ENCODE peak calls at places on chromosome 2, in eight cellular contexts. S is activated CD4-positive, alpha-beta T cell treated with anti-CD3 and anti-CD28 coated beads, Interleukin-2, amount 50 U/mL, for 24 hours; U is erythroblast; M is HT1080; B is activated effector memory CD4-positive, alpha-beta T cell treated with Interleukin-2 at 50 U/mL for 16 hours; W is stimulated activated CD8-positive, alpha-beta memory T cell treated with anti-CD3 and anti-CD28 coated beads, Interleukin-15, amount 100 ng/mL, for 48 hours; Q is HuH-7.5; Y is fibroblast of the conjunctiva. L is an unnamed sample.

GRCh38 chr2:68689553-68690537 is 44.8 kb upstream of the ARHGAP25 start:
- DNase-seq in Q (no peak), M (no peak), B (no peak), S (peak), Y (no peak), U (no peak), W (no peak), L (no peak)

GRCh38 chr2:88709117-88709739 is 17.8 kb downstream of the RPIA start:
- DNase-seq in W (no peak), M (peak), Y (peak), Q (no peak), S (no peak), U (no peak), B (no peak), L (no peak)

GRCh38 chr2:118942012-118942411 is at the start of gene MARCO:
- DNase-seq in B (no peak), Q (no peak), M (no peak), Y (no peak), U (no peak), S (no peak), W (no peak), L (no peak)

GRCh38 chr2:43175187-43175490 is 51.3 kb downstream of the ZFP36L2 start:
- DNase-seq in S (no peak), W (no peak), Y (no peak), M (no peak), B (no peak), U (peak), Q (no peak), L (no peak)

GRCh38 chr2:164992818-164993217 is 37.5 kb upstream of the SLC38A11 start:
- DNase-seq in M (peak), Q (no peak), Y (peak), S (peak), B (no peak), U (peak), W (no peak), L (peak)

GRCh38 chr2:161206491-161207032 is 46.3 kb downstream of the TANK start:
- DNase-seq in Y (no peak), M (no peak), U (no peak), W (no peak), S (no peak), Q (no peak), B (no peak), L (no peak)

GRCh38 chr2:144181006-144181405 is 338.9 kb downstream of the ZEB2 start:
- DNase-seq in U (peak), B (no peak), W (no peak), Y (peak), M (no peak), Q (no peak), S (no peak), L (no peak)

GRCh38 chr2:103174711-103175110 is 412.9 kb downstream of the TMEM182 start:
- DNase-seq in M (peak), Q (no peak), U (no peak), B (no peak), S (no peak), Y (no peak), W (no peak), L (peak)

GRCh38 chr2:170530284-170530745 is 184.8 kb upstream of the SP5 start:
- DNase-seq in M (peak), S (no peak), W (no peak), U (no peak), B (no peak), Y (peak), Q (peak), L (peak)

GRCh38 chr2:168116448-168116847 is 130.9 kb downstream of the STK39 start:
- DNase-seq in W (no peak), Q (no peak), B (no peak), U (no peak), S (no peak), M (no peak), Y (no peak), L (no peak)

GRCh38 chr2:199309973-199310372 is 147.8 kb downstream of the SATB2 start:
- DNase-seq in Q (no peak), U (no peak), M (no peak), Y (no peak), B (no peak), W (no peak), S (no peak), L (no peak)

GRCh38 chr2:240603846-240604245 is 17.3 kb downstream of the CAPN10 start:
- DNase-seq in W (no peak), S (no peak), Q (peak), B (no peak), Y (no peak), U (no peak), M (no peak), L (no peak)

GRCh38 chr2:241156997-241157441 is 6.8 kb downstream of the PPP1R7 start:
- DNase-seq in U (no peak), B (no peak), W (no peak), M (no peak), S (no peak), Y (no peak), Q (no peak), L (no peak)

GRCh38 chr2:48605482-48606175 is 12.0 kb upstream of the GTF2A1L start:
- DNase-seq in M (no peak), Y (no peak), U (peak), S (no peak), Q (no peak), B (no peak), W (no peak), L (no peak)

GRCh38 chr2:172710584-172711024 is 25.0 kb upstream of the RAPGEF4 start:
- DNase-seq in M (peak), Q (peak), Y (peak), W (no peak), S (peak), B (no peak), U (peak), L (peak)

GRCh38 chr2:25491966-25492532 is 150.3 kb upstream of the DNMT3A start:
- DNase-seq in Y (no peak), M (no peak), U (no peak), B (no peak), S (no peak), W (no peak), Q (no peak), L (no peak)

GRCh38 chr2:181998045-181998444 is 12.4 kb downstream of the PPP1R1C start:
- DNase-seq in Y (no peak), M (peak), B (no peak), S (no peak), W (no peak), U (no peak), Q (no peak), L (no peak)

GRCh38 chr2:216109962-216110614 is 940 bp downstream of the XRCC5 start:
- DNase-seq in M (peak), U (peak), S (no peak), Y (peak), B (no peak), Q (no peak), W (no peak), L (no peak)

GRCh38 chr2:126771501-126772195 is 115.7 kb downstream of the GYPC start:
- DNase-seq in Y (no peak), Q (no peak), U (no peak), S (no peak), M (no peak), B (no peak), W (no peak), L (no peak)

GRCh38 chr2:197954328-197954727 is 149.9 kb downstream of the PLCL1 start:
- DNase-seq in U (no peak), B (no peak), Q (no peak), S (no peak), M (no peak), W (no peak), Y (no peak), L (no peak)

GRCh38 chr2:54577035-54577434 is 120.9 kb downstream of the SPTBN1 start:
- DNase-seq in Q (no peak), S (no peak), Y (no peak), B (no peak), U (no peak), M (no peak), W (no peak), L (no peak)

GRCh38 chr2:54763636-54764291 is 40.3 kb downstream of the EML6 start:
- DNase-seq in Y (no peak), B (no peak), W (no peak), Q (no peak), S (no peak), M (no peak), U (no peak), L (no peak)

GRCh38 chr2:53129851-53130250 is 637.8 kb upstream of the CHAC2 start:
- DNase-seq in Q (no peak), W (no peak), U (no peak), S (no peak), M (peak), B (no peak), Y (peak), L (peak)

GRCh38 chr2:96842600-96842999 is 1.2 kb downstream of the ANKRD23 start:
- DNase-seq in W (no peak), Q (no peak), U (no peak), S (no peak), Y (no peak), B (no peak), M (no peak), L (no peak)

GRCh38 chr2:60094450-60094929 is 459.0 kb downstream of the BCL11A start:
- DNase-seq in U (no peak), M (no peak), B (no peak), W (no peak), Q (no peak), Y (no peak), S (no peak), L (no peak)

GRCh38 chr2:177268901-177269300 is 4.4 kb upstream of the NFE2L2 start:
- DNase-seq in W (no peak), Q (no peak), B (no peak), Y (no peak), S (no peak), M (no peak), U (no peak), L (no peak)

GRCh38 chr2:230661072-230661957 is 51.3 kb upstream of the CAB39 start:
- DNase-seq in S (peak), M (no peak), U (peak), W (no peak), Y (no peak), Q (no peak), B (no peak), L (no peak)

GRCh38 chr2:46831037-46831868 is 84.4 kb downstream of the MCFD2 start:
- DNase-seq in W (no peak), Y (no peak), S (no peak), M (no peak), U (no peak), Q (no peak), B (no peak), L (no peak)

GRCh38 chr2:211816739-211817138 is 721.9 kb downstream of the ERBB4 start:
- DNase-seq in Y (no peak), W (no peak), U (no peak), M (no peak), Q (no peak), S (no peak), B (no peak), L (no peak)

GRCh38 chr2:192007819-192008218 is 160.9 kb upstream of the CAVIN2 start:
- DNase-seq in W (no peak), B (no peak), S (no peak), Q (no peak), Y (no peak), U (no peak), M (no peak), L (no peak)

GRCh38 chr2:101047774-101048173 is 45.7 kb downstream of the RPL31 start:
- DNase-seq in Y (no peak), S (no peak), Q (no peak), U (no peak), B (no peak), M (no peak), W (no peak), L (no peak)

GRCh38 chr2:189247276-189247675 is 67.7 kb upstream of the COL5A2 start:
- DNase-seq in U (no peak), Y (no peak), W (no peak), B (no peak), Q (no peak), M (no peak), S (no peak), L (no peak)

GRCh38 chr2:136248242-136248641 is 130.3 kb upstream of the CXCR4 start:
- DNase-seq in Q (no peak), W (no peak), Y (no peak), B (no peak), M (peak), U (no peak), S (no peak), L (no peak)

GRCh38 chr2:160104115-160104514 is 41.7 kb upstream of the PLA2R1 start:
- DNase-seq in S (no peak), U (no peak), W (no peak), Q (no peak), Y (no peak), B (no peak), M (no peak), L (no peak)

GRCh38 chr2:42385225-42385624 is 24.2 kb upstream of the COX7A2L start:
- DNase-seq in W (no peak), B (no peak), Q (peak), M (peak), S (no peak), Y (no peak), U (no peak), L (no peak)

GRCh38 chr2:231821908-231822307 is 35.7 kb downstream of the COPS7B start:
- DNase-seq in M (no peak), B (no peak), Y (no peak), Q (no peak), U (no peak), W (no peak), S (no peak), L (peak)

L was measured in RCC 7860.